ENCODE peak calls at places on chromosomes 11 and 22, in seven cellular contexts. One of them, this sample, is unnamed.

GRCh38 chr11:13304655-13305340 is 27.2 kb downstream of the BMAL1 start:
- DNase-seq in A549: no peak
- DNase-seq in IMR-90: no peak
- DNase-seq in HCT116: no peak
- DNase-seq in GM12878: no peak
- DNase-seq in HepG2: no peak
- DNase-seq in K562: no peak
- DNase-seq in this sample: no peak

GRCh38 chr22:39308614-39309363 is 10.6 kb downstream of the RPL3 start:
- DNase-seq in A549: peak
- DNase-seq in IMR-90: peak
- DNase-seq in HCT116: peak
- DNase-seq in GM12878: no peak
- DNase-seq in HepG2: no peak
- DNase-seq in K562: no peak
- DNase-seq in this sample: no peak

GRCh38 chr11:947744-948143 is 22.1 kb downstream of the AP2A2 start:
- DNase-seq in A549: no peak
- DNase-seq in IMR-90: no peak
- DNase-seq in HCT116: no peak
- DNase-seq in GM12878: no peak
- DNase-seq in HepG2: peak
- DNase-seq in K562: no peak
- DNase-seq in this sample: no peak

GRCh38 chr11:78061088-78061920 is 2.4 kb upstream of the THRSP start:
- DNase-seq in A549: no peak
- DNase-seq in IMR-90: no peak
- DNase-seq in HCT116: no peak
- DNase-seq in GM12878: no peak
- DNase-seq in HepG2: peak
- DNase-seq in K562: peak
- DNase-seq in this sample: no peak

GRCh38 chr11:41578421-41579047 is 119.1 kb upstream of the LRRC4C start:
- DNase-seq in A549: peak
- DNase-seq in IMR-90: no peak
- DNase-seq in HCT116: no peak
- DNase-seq in GM12878: no peak
- DNase-seq in HepG2: no peak
- DNase-seq in K562: no peak
- DNase-seq in this sample: no peak

GRCh38 chr11:105642870-105643269 is 33.0 kb downstream of the GRIA4 start:
- DNase-seq in A549: no peak
- DNase-seq in IMR-90: no peak
- DNase-seq in HCT116: no peak
- DNase-seq in GM12878: no peak
- DNase-seq in HepG2: no peak
- DNase-seq in K562: no peak
- DNase-seq in this sample: no peak

GRCh38 chr22:17260950-17261349 is 41.7 kb upstream of the ADA2 start:
- DNase-seq in A549: no peak
- DNase-seq in IMR-90: no peak
- DNase-seq in HCT116: no peak
- DNase-seq in GM12878: no peak
- DNase-seq in HepG2: no peak
- DNase-seq in K562: no peak
- DNase-seq in this sample: no peak

GRCh38 chr22:45688606-45689080 is 17.0 kb downstream of the ATXN10 start:
- DNase-seq in A549: peak
- DNase-seq in IMR-90: peak
- DNase-seq in HCT116: peak
- DNase-seq in GM12878: no peak
- DNase-seq in HepG2: no peak
- DNase-seq in K562: no peak
- DNase-seq in this sample: no peak

GRCh38 chr11:65150513-65151271 is 16.4 kb upstream of the SYVN1 start:
- DNase-seq in A549: peak
- DNase-seq in IMR-90: peak
- DNase-seq in HCT116: peak
- DNase-seq in GM12878: peak
- DNase-seq in HepG2: peak
- DNase-seq in K562: peak
- DNase-seq in this sample: no peak

GRCh38 chr11:69312418-69313399 is 18.8 kb downstream of the MYEOV start:
- DNase-seq in A549: no peak
- DNase-seq in IMR-90: no peak
- DNase-seq in HCT116: no peak
- DNase-seq in GM12878: no peak
- DNase-seq in HepG2: no peak
- DNase-seq in K562: no peak
- DNase-seq in this sample: no peak

GRCh38 chr11:125902927-125903752 is at the start of gene PUS3:
- DNase-seq in A549: peak
- DNase-seq in IMR-90: peak
- DNase-seq in HCT116: peak
- DNase-seq in GM12878: peak
- DNase-seq in HepG2: peak
- DNase-seq in K562: peak
- DNase-seq in this sample: peak

GRCh38 chr11:111938687-111939160 is 1.6 kb downstream of the DIXDC1 start:
- DNase-seq in A549: no peak
- DNase-seq in IMR-90: peak
- DNase-seq in HCT116: no peak
- DNase-seq in GM12878: peak
- DNase-seq in HepG2: peak
- DNase-seq in K562: no peak
- DNase-seq in this sample: no peak

GRCh38 chr11:26571861-26572654 is at the start of gene MUC15:
- DNase-seq in A549: no peak
- DNase-seq in IMR-90: no peak
- DNase-seq in HCT116: no peak
- DNase-seq in GM12878: no peak
- DNase-seq in HepG2: no peak
- DNase-seq in K562: no peak
- DNase-seq in this sample: no peak

GRCh38 chr11:59263225-59263894 is 50.6 kb upstream of the MPEG1 start:
- DNase-seq in A549: no peak
- DNase-seq in IMR-90: no peak
- DNase-seq in HCT116: peak
- DNase-seq in GM12878: no peak
- DNase-seq in HepG2: peak
- DNase-seq in K562: no peak
- DNase-seq in this sample: peak

GRCh38 chr22:29011868-29012428 is 49.7 kb downstream of the C22orf31 start:
- DNase-seq in A549: no peak
- DNase-seq in IMR-90: no peak
- DNase-seq in HCT116: no peak
- DNase-seq in GM12878: no peak
- DNase-seq in HepG2: no peak
- DNase-seq in K562: no peak
- DNase-seq in this sample: no peak

GRCh38 chr22:30445438-30445936 is 19.9 kb downstream of the MTFP1 start:
- DNase-seq in A549: no peak
- DNase-seq in IMR-90: peak
- DNase-seq in HCT116: no peak
- DNase-seq in GM12878: no peak
- DNase-seq in HepG2: peak
- DNase-seq in K562: no peak
- DNase-seq in this sample: no peak

GRCh38 chr11:66851698-66852465 is 5.0 kb upstream of the LRFN4 start:
- DNase-seq in A549: peak
- DNase-seq in IMR-90: no peak
- DNase-seq in HCT116: no peak
- DNase-seq in GM12878: no peak
- DNase-seq in HepG2: no peak
- DNase-seq in K562: peak
- DNase-seq in this sample: peak

GRCh38 chr11:36333897-36334296 is 37.8 kb downstream of the PRR5L start:
- DNase-seq in A549: peak
- DNase-seq in IMR-90: peak
- DNase-seq in HCT116: peak
- DNase-seq in GM12878: no peak
- DNase-seq in HepG2: no peak
- DNase-seq in K562: peak
- DNase-seq in this sample: no peak

GRCh38 chr11:103618532-103618931 is 417.9 kb upstream of the DDI1 start:
- DNase-seq in A549: no peak
- DNase-seq in IMR-90: peak
- DNase-seq in HCT116: no peak
- DNase-seq in GM12878: no peak
- DNase-seq in HepG2: no peak
- DNase-seq in K562: no peak
- DNase-seq in this sample: no peak

GRCh38 chr11:116244889-116245288 is 527.9 kb downstream of the BUD13 start:
- DNase-seq in A549: no peak
- DNase-seq in IMR-90: no peak
- DNase-seq in HCT116: no peak
- DNase-seq in GM12878: no peak
- DNase-seq in HepG2: no peak
- DNase-seq in K562: no peak
- DNase-seq in this sample: no peak

GRCh38 chr11:11845551-11845950 is 3.8 kb downstream of the USP47 start:
- DNase-seq in A549: no peak
- DNase-seq in IMR-90: peak
- DNase-seq in HCT116: no peak
- DNase-seq in GM12878: no peak
- DNase-seq in HepG2: no peak
- DNase-seq in K562: no peak
- DNase-seq in this sample: no peak

GRCh38 chr11:74726547-74727182 is 4.6 kb downstream of the CHRDL2 start:
- DNase-seq in A549: peak
- DNase-seq in IMR-90: peak
- DNase-seq in HCT116: peak
- DNase-seq in GM12878: no peak
- DNase-seq in HepG2: peak
- DNase-seq in K562: peak
- DNase-seq in this sample: peak

GRCh38 chr22:48070760-48071159 is 1308.3 kb downstream of the TBC1D22A start:
- DNase-seq in A549: no peak
- DNase-seq in IMR-90: no peak
- DNase-seq in HCT116: no peak
- DNase-seq in GM12878: no peak
- DNase-seq in HepG2: no peak
- DNase-seq in K562: no peak
- DNase-seq in this sample: no peak
- TF ChIP-seq CEBPB in A549: no peak
- TF ChIP-seq CEBPB in IMR-90: no peak
- TF ChIP-seq CEBPB in HCT116: no peak
- TF ChIP-seq CEBPB in GM12878: no peak
- TF ChIP-seq CEBPB in HepG2: no peak
- TF ChIP-seq CEBPB in K562: no peak
- TF ChIP-seq CEBPB in this sample: no peak

DNA sequence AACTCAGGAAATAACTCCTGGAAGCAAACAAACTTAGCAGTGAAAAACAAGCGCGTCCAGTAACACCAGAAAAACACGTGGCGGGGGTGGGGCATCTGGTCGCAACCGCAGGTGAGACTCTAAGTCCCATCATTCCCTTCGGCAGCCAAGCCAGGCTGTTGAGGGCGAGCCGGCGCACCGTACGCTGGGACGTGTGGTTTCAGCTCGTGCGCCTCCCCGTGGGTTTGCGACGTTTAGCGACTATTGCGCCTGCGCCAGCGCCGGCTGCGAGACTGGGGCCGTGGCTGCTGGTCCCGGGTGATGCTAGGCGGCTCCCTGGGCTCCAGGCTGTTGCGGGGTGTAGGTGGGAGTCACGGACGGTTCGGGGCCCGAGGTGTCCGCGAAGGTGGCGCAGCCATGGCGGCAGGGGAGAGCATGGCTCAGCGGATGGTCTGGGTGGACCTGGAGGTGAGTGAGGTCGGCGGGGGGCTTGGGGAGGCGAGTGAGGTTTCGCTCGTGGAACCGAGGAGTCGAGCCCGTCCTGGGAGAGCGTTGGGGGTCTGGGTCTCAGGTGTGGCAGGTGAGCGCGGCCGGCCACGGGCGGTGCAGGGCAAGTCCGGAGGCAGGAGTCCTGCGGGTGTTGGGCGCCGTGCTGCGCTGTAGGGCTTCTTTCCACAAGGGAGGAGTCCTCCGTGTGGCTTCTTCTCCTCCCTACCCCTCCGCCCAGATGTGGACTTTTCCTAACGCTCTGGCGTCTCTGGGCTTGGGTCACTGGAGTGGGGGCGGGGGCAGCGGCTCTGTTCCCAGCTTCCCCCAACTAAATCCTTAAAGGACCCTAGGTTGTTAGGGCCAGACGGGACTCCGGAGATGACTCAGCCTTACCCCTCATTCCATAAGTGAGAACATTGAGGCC is at the start of gene REXO2:
- DNase-seq in A549: peak
- DNase-seq in IMR-90: peak
- DNase-seq in HCT116: peak
- DNase-seq in GM12878: peak
- DNase-seq in HepG2: peak
- DNase-seq in K562: peak
- DNase-seq in this sample: peak
- TF ChIP-seq POLR2A in A549: peak
- TF ChIP-seq POLR2A in IMR-90: peak
- TF ChIP-seq POLR2A in HCT116: peak
- TF ChIP-seq POLR2A in GM12878: peak
- TF ChIP-seq POLR2A in HepG2: peak
- TF ChIP-seq POLR2A in K562: peak
- TF ChIP-seq POLR2A in this sample: peak

GRCh38 chr11:82720267-82720666 is 13.4 kb downstream of the FAM181B start:
- DNase-seq in A549: no peak
- DNase-seq in IMR-90: no peak
- DNase-seq in HCT116: no peak
- DNase-seq in GM12878: no peak
- DNase-seq in HepG2: no peak
- DNase-seq in K562: no peak
- DNase-seq in this sample: no peak

GRCh38 chr11:82718841-82719240 is 14.8 kb downstream of the FAM181B start:
- DNase-seq in A549: no peak
- DNase-seq in IMR-90: no peak
- DNase-seq in HCT116: no peak
- DNase-seq in GM12878: no peak
- DNase-seq in HepG2: no peak
- DNase-seq in K562: no peak
- DNase-seq in this sample: no peak

GRCh38 chr11:82714346-82715174 is 19.1 kb downstream of the FAM181B start:
- DNase-seq in A549: no peak
- DNase-seq in IMR-90: no peak
- DNase-seq in HCT116: no peak
- DNase-seq in GM12878: no peak
- DNase-seq in HepG2: no peak
- DNase-seq in K562: no peak
- DNase-seq in this sample: no peak

GRCh38 chr11:82719316-82719715 is 14.3 kb downstream of the FAM181B start:
- DNase-seq in A549: no peak
- DNase-seq in IMR-90: no peak
- DNase-seq in HCT116: no peak
- DNase-seq in GM12878: no peak
- DNase-seq in HepG2: no peak
- DNase-seq in K562: no peak
- DNase-seq in this sample: no peak

GRCh38 chr11:82718307-82718706 is 15.4 kb downstream of the FAM181B start:
- DNase-seq in A549: peak
- DNase-seq in IMR-90: peak
- DNase-seq in HCT116: peak
- DNase-seq in GM12878: no peak
- DNase-seq in HepG2: peak
- DNase-seq in K562: peak
- DNase-seq in this sample: no peak
- TF ChIP-seq CEBPB in A549: no peak
- TF ChIP-seq CEBPB in IMR-90: no peak
- TF ChIP-seq CEBPB in HCT116: no peak
- TF ChIP-seq CEBPB in GM12878: no peak
- TF ChIP-seq CEBPB in HepG2: no peak
- TF ChIP-seq CEBPB in K562: no peak
- TF ChIP-seq CEBPB in this sample: no peak

GRCh38 chr11:68067991-68068390 is 29.2 kb downstream of the TCIRG1 start:
- DNase-seq in A549: no peak
- DNase-seq in IMR-90: no peak
- DNase-seq in HCT116: no peak
- DNase-seq in GM12878: no peak
- DNase-seq in HepG2: no peak
- DNase-seq in K562: no peak
- DNase-seq in this sample: no peak
- TF ChIP-seq POLR2A in A549: no peak
- TF ChIP-seq POLR2A in IMR-90: no peak
- TF ChIP-seq POLR2A in HCT116: no peak
- TF ChIP-seq POLR2A in GM12878: no peak
- TF ChIP-seq POLR2A in HepG2: no peak
- TF ChIP-seq POLR2A in K562: no peak
- TF ChIP-seq POLR2A in this sample: no peak

This sample was measured in H1.